ENCODE peak calls at places on chromosome 17, in four cellular contexts. W is A549, C is endothelial cell of umbilical vein, T is GM12878. Y is an unnamed sample.

GRCh38 chr17:64178011-64178825 is 48.3 kb upstream of the ERN1 start:
- DNase-seq in W (no peak), C (no peak), T (no peak), Y (no peak)

GRCh38 chr17:79953335-79953734 is 82.3 kb downstream of the TBC1D16 start:
- DNase-seq in W (no peak), C (no peak), T (no peak), Y (no peak)

GRCh38 chr17:41811549-41812175 is at the start of gene P3H4:
- DNase-seq in W (peak; percentile 86), C (peak; percentile 84), T (no peak), Y (peak; percentile 80)

GRCh38 chr17:61426482-61427304 is 25.5 kb upstream of the TBX4 start:
- DNase-seq in W (peak; percentile 63), C (no peak), T (no peak), Y (no peak)

GRCh38 chr17:55617441-55617840 is 105.2 kb downstream of the TMEM100 start:
- DNase-seq in W (no peak), C (no peak), T (no peak), Y (no peak)

GRCh38 chr17:34313164-34313563 is 6.1 kb upstream of the CCL8 start:
- DNase-seq in W (no peak), C (no peak), T (no peak), Y (no peak)

GRCh38 chr17:79113699-79114098 is 39.1 kb downstream of the ENGASE start:
- DNase-seq in W (no peak), C (no peak), T (no peak), Y (no peak)

GRCh38 chr17:80095038-80095843 is 6.1 kb upstream of the GAA start:
- DNase-seq in W (no peak), C (no peak), T (no peak), Y (no peak)

GRCh38 chr17:38704645-38705522 is at the start of gene MLLT6:
- DNase-seq in W (peak; percentile 81), C (peak; percentile 65), T (no peak), Y (peak; percentile 90)

GRCh38 chr17:15123593-15124590 is 141.2 kb downstream of the PMP22 start:
- DNase-seq in W (no peak), C (no peak), T (no peak), Y (no peak)

GRCh38 chr17:80980397-80981061 is 11.1 kb upstream of the CHMP6 start:
- DNase-seq in W (no peak), C (no peak), T (no peak), Y (no peak)

GRCh38 chr17:2722611-2723010 is 11.0 kb upstream of the CLUH start:
- DNase-seq in W (no peak), C (no peak), T (no peak), Y (no peak)

GRCh38 chr17:11404431-11404830 is 163.4 kb downstream of the SHISA6 start:
- DNase-seq in W (no peak), C (no peak), T (no peak), Y (no peak)

GRCh38 chr17:59000022-59000421 is 106.7 kb downstream of the TRIM37 start:
- DNase-seq in W (no peak), C (no peak), T (no peak), Y (no peak)

GRCh38 chr17:65589321-65589720 is 27.9 kb upstream of the AXIN2 start:
- DNase-seq in W (no peak), C (no peak), T (no peak), Y (no peak)

GRCh38 chr17:22233382-22233781 is 541.1 kb downstream of the KCNJ18 start:
- DNase-seq in W (no peak), C (no peak), T (no peak), Y (peak; percentile 4)

GRCh38 chr17:42305543-42306384 is 17.5 kb downstream of the STAT5A start:
- DNase-seq in W (no peak), C (no peak), T (no peak), Y (no peak)

GRCh38 chr17:70582777-70583176 is 413.4 kb downstream of the KCNJ2 start:
- DNase-seq in W (no peak), C (no peak), T (no peak), Y (no peak)

GRCh38 chr17:16282522-16282921 is 65.5 kb downstream of the PIGL start:
- DNase-seq in W (no peak), C (peak; percentile 41), T (no peak), Y (no peak)

GRCh38 chr17:1078831-1079561 is 82.1 kb downstream of the TIMM22 start:
- DNase-seq in W (no peak), C (no peak), T (no peak), Y (no peak)

GRCh38 chr17:64129515-64129764 is 504 bp downstream of the ERN1 start:
- DNase-seq in W (no peak), C (no peak), T (no peak), Y (no peak)

GRCh38 chr17:17401271-17401781 is 75.5 kb upstream of the MED9 start:
- DNase-seq in W (peak; percentile 31), C (no peak), T (no peak), Y (peak; percentile 54)

GRCh38 chr17:17189559-17189958 is 16.6 kb downstream of the PLD6 start:
- DNase-seq in W (no peak), C (no peak), T (no peak), Y (no peak)

GRCh38 chr17:9443811-9444210 is 131.8 kb downstream of the STX8 start:
- DNase-seq in W (no peak), C (no peak), T (no peak), Y (no peak)

GRCh38 chr17:78759203-78759968 is 22.7 kb downstream of the CYTH1 start:
- DNase-seq in W (no peak), C (peak; percentile 46), T (no peak), Y (peak; percentile 69)

GRCh38 chr17:79843917-79844815 is 4.9 kb upstream of the CBX4 start:
- DNase-seq in W (peak; percentile 73), C (peak; percentile 39), T (no peak), Y (peak; percentile 54)

GRCh38 chr17:40283662-40284061 is 4.0 kb upstream of the CDC6 start:
- DNase-seq in W (peak; percentile 46), C (peak; percentile 61), T (no peak), Y (no peak)

GRCh38 chr17:7438050-7438614 is 1.2 kb upstream of the FGF11 start:
- DNase-seq in W (no peak), C (peak; percentile 18), T (no peak), Y (peak; percentile 72)

GRCh38 chr17:38867179-38867994 is 2.5 kb upstream of the LASP1 start:
- DNase-seq in W (peak; percentile 63), C (peak; percentile 66), T (peak; percentile 73), Y (peak; percentile 78)

GRCh38 chr17:79201119-79201518 is 126.5 kb downstream of the ENGASE start:
- DNase-seq in W (no peak), C (no peak), T (no peak), Y (no peak)

GRCh38 chr17:74282587-74283370 is 8.7 kb downstream of the DNAI2 start:
- DNase-seq in W (no peak), C (no peak), T (peak; percentile 69), Y (peak; percentile 71)

GRCh38 chr17:69609495-69610315 is 195.2 kb downstream of the MAP2K6 start:
- DNase-seq in W (no peak), C (peak; percentile 69), T (no peak), Y (peak; percentile 9)

GRCh38 chr17:14926526-14927122 is 338.5 kb downstream of the PMP22 start:
- DNase-seq in W (peak; percentile 36), C (peak; percentile 38), T (no peak), Y (peak; percentile 82)

GRCh38 chr17:7781467-7781866 is 52.5 kb upstream of the KDM6B start:
- DNase-seq in W (no peak), C (no peak), T (peak; percentile 43), Y (no peak)

DNA sequence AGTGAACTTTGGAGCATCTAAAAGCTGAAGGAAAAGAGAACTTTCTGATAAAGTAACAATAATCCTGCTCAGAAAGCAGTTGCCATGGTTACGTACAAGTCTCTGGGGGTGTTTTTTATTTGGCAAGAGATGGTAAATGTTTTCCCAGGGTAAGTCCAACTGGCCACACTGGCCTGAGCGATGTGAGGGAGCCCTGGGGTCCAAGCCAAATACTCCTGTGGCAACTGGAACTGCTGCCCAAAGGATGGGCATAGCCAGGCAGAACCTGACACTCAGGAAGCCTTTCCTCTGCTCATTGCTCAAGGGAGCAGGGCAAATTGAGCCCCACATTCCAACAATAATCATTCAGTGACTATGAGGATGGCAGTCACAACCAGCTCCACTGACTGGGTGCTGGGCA is 26.8 kb upstream of the WSCD1 start:
- DNase-seq in W (no peak), C (no peak), T (no peak), Y (no peak)
- H3K4me3 ChIP-seq in W (no peak overlapping the region), C (no peak overlapping the region), T (no peak overlapping the region), Y (no peak overlapping the region)

GRCh38 chr17:47628014-47628413 is 21.7 kb upstream of the KPNB1 start:
- DNase-seq in W (no peak), C (no peak), T (no peak), Y (no peak)
- TF ChIP-seq MYC in W (no peak), C (no peak), T (no peak), Y (no peak)

GRCh38 chr17:57257911-57258885 is 1.9 kb downstream of the MSI2 start:
- DNase-seq in W (no peak), C (peak; percentile 33), T (no peak), Y (peak; percentile 27)

GRCh38 chr17:57255182-57255775 is 1.0 kb upstream of the MSI2 start:
- DNase-seq in W (no peak), C (peak; percentile 9), T (no peak), Y (no peak)

GRCh38 chr17:57255776-57256681 is at the start of gene MSI2:
- DNase-seq in W (peak; percentile 68), C (peak; percentile 59), T (peak; percentile 51), Y (peak; percentile 77)

GRCh38 chr17:57257213-57257873 is 1.0 kb downstream of the MSI2 start:
- DNase-seq in W (no peak), C (peak; percentile 14), T (no peak), Y (peak; percentile 41)

GRCh38 chr17:57256708-57257112 is 387 bp downstream of the MSI2 start:
- DNase-seq in W (no peak), C (peak; percentile 33), T (no peak), Y (peak; percentile 46)
- TF ChIP-seq MAX in W (no peak), C (no peak), T (no peak), Y (no peak)

GRCh38 chr17:31130286-31131224 is 35.8 kb downstream of the NF1 start:
- DNase-seq in W (no peak), C (no peak), T (no peak), Y (no peak)
- H3K4me3 ChIP-seq in W (no peak overlapping the region), C (no peak overlapping the region), T (no peak overlapping the region), Y (no peak overlapping the region)

GRCh38 chr17:82126479-82127314 is 28.7 kb upstream of the FASN start:
- DNase-seq in W (no peak), C (no peak), T (no peak), Y (no peak)
- TF ChIP-seq MYC in W (no peak), C (no peak), T (no peak), Y (no peak)

DNA sequence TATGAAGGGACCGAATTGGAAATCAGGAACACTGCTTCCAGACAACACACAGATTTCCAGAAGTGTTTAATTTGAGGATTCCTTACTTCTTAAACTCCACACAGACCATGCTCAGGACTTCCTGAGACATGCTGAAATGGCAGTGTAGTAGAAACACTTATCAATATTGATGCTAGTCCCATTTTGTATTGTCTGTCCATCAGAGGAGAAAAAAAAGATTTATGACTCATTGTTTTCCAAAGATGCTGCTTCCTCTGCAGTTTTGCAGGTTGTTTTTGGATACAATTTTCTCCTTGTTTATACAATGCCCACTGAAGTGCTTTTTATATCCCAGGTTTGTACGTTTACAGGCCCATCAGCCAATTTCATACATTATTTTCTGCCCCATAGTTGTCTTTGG is 68.3 kb upstream of the TANC2 start:
- DNase-seq in W (no peak), C (peak; percentile 55), T (no peak), Y (no peak)
- TF ChIP-seq MAX in W (no peak), C (no peak), T (no peak), Y (no peak)